ENCODE peak calls at places on chromosome 2, in eight cellular contexts. N is upper lobe of right lung; A is HCT116; K is CD8-positive, alpha-beta T cell; R is gastrocnemius medialis; U is thoracic aorta; D is adrenal gland; Q is naive thymus-derived CD4-positive, alpha-beta T cell. H is an unnamed sample. For H3K4me1 and H3K27me3, the result is how much of the 10 kb centered on the place peaks cover.

GRCh38 chr2:85151026-85151425 is 17.8 kb downstream of the TCF7L1 start:
- DNase-seq in Q (no peak), U (no peak), R (no peak), A (no peak), D (no peak), N (no peak), K (no peak), H (no peak)

GRCh38 chr2:157874997-157875719 is 972 bp downstream of the ACVR1 start:
- DNase-seq in A (no peak), U (no peak), D (peak), K (no peak), R (peak), N (peak), Q (no peak), H (peak)

GRCh38 chr2:158688722-158689121 is 106.4 kb upstream of the DAPL1 start:
- DNase-seq in Q (no peak), U (no peak), A (no peak), D (no peak), R (no peak), N (no peak), K (no peak), H (no peak)

GRCh38 chr2:225471492-225471891 is 72.0 kb downstream of the NYAP2 start:
- DNase-seq in K (no peak), A (no peak), N (no peak), U (no peak), R (no peak), D (no peak), Q (no peak), H (no peak)

GRCh38 chr2:27019459-27020336 is 13.1 kb upstream of the TMEM214 start:
- DNase-seq in A (no peak), D (no peak), K (no peak), U (no peak), Q (no peak), R (no peak), N (no peak), H (no peak)

GRCh38 chr2:168526641-168527040 is 70.6 kb downstream of the CERS6 start:
- DNase-seq in Q (no peak), U (no peak), A (no peak), K (no peak), R (peak), D (peak), N (no peak), H (no peak)

GRCh38 chr2:236656166-236656565 is 86.5 kb downstream of the ACKR3 start:
- DNase-seq in N (no peak), U (no peak), D (no peak), K (no peak), Q (no peak), R (no peak), A (no peak), H (no peak)

GRCh38 chr2:190318931-190319556 is 582 bp downstream of the HIBCH start:
- DNase-seq in U (no peak), N (no peak), Q (no peak), R (no peak), D (peak), K (peak), A (no peak), H (no peak)

GRCh38 chr2:208783184-208783583 is 376.6 kb downstream of the PTH2R start:
- DNase-seq in U (no peak), Q (no peak), R (no peak), N (no peak), A (peak), D (no peak), K (no peak), H (no peak)

GRCh38 chr2:53874401-53874950 is 14.7 kb upstream of the GPR75 start:
- DNase-seq in K (no peak), A (no peak), N (no peak), R (peak), Q (no peak), D (no peak), U (no peak), H (no peak)

GRCh38 chr2:82259551-82259950 is 1955.0 kb upstream of the LRRTM1 start:
- DNase-seq in N (no peak), Q (no peak), K (no peak), D (no peak), A (no peak), U (no peak), R (no peak), H (no peak)

GRCh38 chr2:12884713-12885282 is 168.1 kb downstream of the TRIB2 start:
- DNase-seq in K (no peak), N (no peak), R (peak), U (peak), D (peak), A (peak), Q (no peak), H (no peak)

GRCh38 chr2:47056875-47057731 is 98.0 kb downstream of the STPG4 start:
- DNase-seq in N (no peak), Q (no peak), R (peak), U (no peak), D (no peak), A (no peak), K (no peak), H (peak)

GRCh38 chr2:136068828-136069227 is 49.1 kb downstream of the CXCR4 start:
- DNase-seq in U (no peak), R (no peak), A (no peak), Q (no peak), N (no peak), D (no peak), K (no peak), H (no peak)

GRCh38 chr2:190698895-190699294 is 50.0 kb downstream of the NAB1 start:
- DNase-seq in A (no peak), K (no peak), Q (no peak), U (no peak), R (no peak), D (no peak), N (no peak), H (no peak)

GRCh38 chr2:112722816-112723555 is 2.2 kb downstream of the NT5DC4 start:
- DNase-seq in R (no peak), Q (no peak), U (no peak), D (no peak), N (no peak), K (no peak), A (no peak), H (no peak)

GRCh38 chr2:84959494-84960156 is 11.3 kb upstream of the KCMF1 start:
- DNase-seq in R (no peak), Q (no peak), N (no peak), U (no peak), D (no peak), K (no peak), A (no peak), H (no peak)

GRCh38 chr2:1448009-1448408 is 34.7 kb downstream of the TPO start:
- DNase-seq in R (no peak), Q (no peak), K (no peak), U (no peak), N (no peak), D (no peak), A (no peak), H (no peak)

GRCh38 chr2:74425523-74425922 is 4.0 kb downstream of the WDR54 start:
- DNase-seq in A (no peak), N (peak), Q (no peak), D (no peak), U (no peak), R (no peak), K (no peak), H (no peak)

GRCh38 chr2:187228986-187229385 is 219.1 kb downstream of the CALCRL start:
- DNase-seq in A (no peak), N (no peak), U (no peak), Q (no peak), R (no peak), D (no peak), K (no peak), H (no peak)

GRCh38 chr2:122172812-122173211 is 417.4 kb downstream of the TSN start:
- DNase-seq in D (no peak), A (no peak), K (no peak), R (no peak), U (no peak), N (no peak), Q (no peak), H (no peak)

GRCh38 chr2:232240896-232241295 is 137.7 kb upstream of the ALPP start:
- DNase-seq in U (no peak), K (peak), N (no peak), A (no peak), D (peak), Q (no peak), R (no peak), H (no peak)

GRCh38 chr2:226733189-226733858 is 66.3 kb downstream of the IRS1 start:
- DNase-seq in D (no peak), A (no peak), N (no peak), U (no peak), K (no peak), R (no peak), Q (no peak), H (no peak)

GRCh38 chr2:64609229-64609994 is 44.3 kb downstream of the SERTAD2 start:
- DNase-seq in R (peak), A (no peak), U (no peak), D (peak), K (peak), Q (peak), N (peak), H (no peak)

GRCh38 chr2:690799-691198 is 13.6 kb upstream of the TMEM18 start:
- DNase-seq in D (no peak), U (no peak), N (no peak), Q (no peak), K (no peak), R (no peak), A (no peak), H (no peak)

GRCh38 chr2:62475172-62476011 is 30.6 kb downstream of the TMEM17 start:
- DNase-seq in D (no peak), N (no peak), K (no peak), Q (no peak), A (no peak), U (no peak), R (no peak), H (no peak)

GRCh38 chr2:24579053-24579803 is 88.2 kb downstream of the NCOA1 start:
- DNase-seq in Q (no peak), A (no peak), U (no peak), K (no peak), N (no peak), D (no peak), R (no peak), H (no peak)

GRCh38 chr2:64698668-64699444 is 45.1 kb upstream of the SERTAD2 start:
- DNase-seq in N (no peak), K (no peak), Q (no peak), U (no peak), R (no peak), A (peak), D (no peak), H (no peak)

GRCh38 chr2:10036095-10036879 is 7.1 kb upstream of the KLF11 start:
- DNase-seq in A (no peak), D (peak), K (no peak), R (peak), U (peak), N (peak), Q (no peak), H (no peak)

GRCh38 chr2:151410485-151410833 is 757 bp downstream of the RIF1 start:
- DNase-seq in N (no peak), A (no peak), K (peak), R (no peak), D (peak), U (no peak), Q (peak), H (peak)

GRCh38 chr2:188979730-188980123 is 5.6 kb downstream of the COL3A1 start:
- DNase-seq in N (no peak), K (no peak), A (no peak), R (no peak), D (no peak), U (no peak), Q (no peak), H (no peak)

GRCh38 chr2:188986839-188987238 is 12.7 kb downstream of the COL3A1 start:
- DNase-seq in D (no peak), K (no peak), R (no peak), N (no peak), U (no peak), Q (no peak), A (no peak), H (peak)

GRCh38 chr2:188984126-188984525 is 10.0 kb downstream of the COL3A1 start:
- DNase-seq in Q (no peak), D (no peak), A (no peak), N (no peak), K (no peak), U (no peak), R (no peak), H (no peak)

GRCh38 chr2:188984680-188985079 is 10.5 kb downstream of the COL3A1 start:
- DNase-seq in K (no peak), D (no peak), N (no peak), A (no peak), R (peak), Q (no peak), U (no peak), H (no peak)

GRCh38 chr2:188983427-188984101 is 9.4 kb downstream of the COL3A1 start:
- DNase-seq in K (no peak), Q (no peak), N (no peak), A (peak), D (no peak), R (no peak), U (no peak), H (no peak)
- H3K4me1 ChIP-seq in K (under half), Q (under half), N (under half), A (under half), D (under half), R (under half), U (under half), H (under half)

DNA sequence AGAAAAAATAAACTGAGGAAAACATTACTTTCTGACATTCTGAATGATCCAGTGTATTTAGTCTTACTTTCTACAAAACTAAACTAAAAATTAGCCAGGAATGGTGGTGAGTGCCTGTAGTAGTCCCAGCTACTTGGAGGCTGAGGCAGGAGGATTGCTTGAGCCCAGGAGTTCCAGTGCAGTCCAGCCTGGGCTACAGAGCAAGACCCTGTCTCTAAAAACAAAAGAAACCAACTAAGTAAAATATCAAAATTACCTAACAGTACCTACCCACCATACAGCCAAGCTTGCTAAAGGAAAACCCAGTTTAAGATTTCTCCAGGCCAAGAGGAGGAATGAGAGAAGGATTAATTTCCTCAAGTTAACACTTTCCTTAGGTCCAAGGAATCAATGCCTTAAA is 2.9 kb downstream of the HSPD1 start:
- DNase-seq in Q (no peak), K (no peak), R (no peak), U (no peak), A (no peak), N (no peak), D (no peak), H (no peak)
- H3K4me3 ChIP-seq in Q (no peak), K (no peak), R (no peak), U (no peak), A (no peak), N (no peak), D (no peak), H (peak)

DNA sequence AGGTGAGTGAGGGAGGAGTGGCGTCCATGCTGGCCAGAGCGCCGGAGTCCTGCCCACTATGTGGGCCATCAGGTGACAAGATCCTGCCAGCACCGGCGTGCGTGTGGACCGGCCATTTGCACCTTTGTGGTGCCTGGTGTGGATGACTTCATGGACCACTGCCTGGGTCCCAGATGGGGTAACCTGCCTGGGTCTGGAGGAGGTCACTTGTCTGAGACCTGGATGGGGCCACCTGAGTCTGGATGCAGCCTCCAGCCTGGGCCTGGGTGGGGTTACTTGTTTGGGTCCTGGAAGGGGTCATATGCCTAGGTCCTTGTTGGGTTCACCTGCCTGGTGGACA is 299.6 kb downstream of the NDUFA10 start:
- DNase-seq in R (no peak), N (peak), U (no peak), Q (no peak), D (no peak), A (no peak), K (no peak), H (peak)
- H3K27me3 ChIP-seq in R (under half), N (under half), U (under half), Q (under half), D (under half), A (under half), K (under half), H (under half)

DNA sequence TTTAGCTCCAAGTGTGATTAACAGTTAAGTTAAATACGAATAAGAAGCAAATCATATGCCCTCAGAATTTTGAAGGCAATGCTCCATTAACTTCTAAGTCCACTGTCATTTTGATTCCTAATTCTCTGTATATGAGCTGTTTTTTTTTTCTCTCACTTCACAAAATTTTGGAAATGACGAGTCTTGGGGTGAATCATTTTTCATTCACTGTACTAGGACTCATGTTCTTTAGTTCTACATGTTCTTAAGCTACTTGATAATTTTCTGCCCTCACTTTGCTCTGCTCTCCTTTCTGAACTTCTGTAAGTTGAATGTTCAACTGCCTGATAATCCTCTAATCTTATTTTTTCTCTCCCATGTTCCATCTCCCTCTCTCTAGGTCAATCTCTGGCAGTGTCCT is 141.0 kb downstream of the THADA start:
- DNase-seq in K (no peak), A (no peak), U (no peak), Q (no peak), D (no peak), N (no peak), R (no peak), H (no peak)
- H3K4me1 ChIP-seq in K (under half), A (half or more), U (under half), Q (under half), D (half or more), N (under half), R (half or more), H (under half)

DNA sequence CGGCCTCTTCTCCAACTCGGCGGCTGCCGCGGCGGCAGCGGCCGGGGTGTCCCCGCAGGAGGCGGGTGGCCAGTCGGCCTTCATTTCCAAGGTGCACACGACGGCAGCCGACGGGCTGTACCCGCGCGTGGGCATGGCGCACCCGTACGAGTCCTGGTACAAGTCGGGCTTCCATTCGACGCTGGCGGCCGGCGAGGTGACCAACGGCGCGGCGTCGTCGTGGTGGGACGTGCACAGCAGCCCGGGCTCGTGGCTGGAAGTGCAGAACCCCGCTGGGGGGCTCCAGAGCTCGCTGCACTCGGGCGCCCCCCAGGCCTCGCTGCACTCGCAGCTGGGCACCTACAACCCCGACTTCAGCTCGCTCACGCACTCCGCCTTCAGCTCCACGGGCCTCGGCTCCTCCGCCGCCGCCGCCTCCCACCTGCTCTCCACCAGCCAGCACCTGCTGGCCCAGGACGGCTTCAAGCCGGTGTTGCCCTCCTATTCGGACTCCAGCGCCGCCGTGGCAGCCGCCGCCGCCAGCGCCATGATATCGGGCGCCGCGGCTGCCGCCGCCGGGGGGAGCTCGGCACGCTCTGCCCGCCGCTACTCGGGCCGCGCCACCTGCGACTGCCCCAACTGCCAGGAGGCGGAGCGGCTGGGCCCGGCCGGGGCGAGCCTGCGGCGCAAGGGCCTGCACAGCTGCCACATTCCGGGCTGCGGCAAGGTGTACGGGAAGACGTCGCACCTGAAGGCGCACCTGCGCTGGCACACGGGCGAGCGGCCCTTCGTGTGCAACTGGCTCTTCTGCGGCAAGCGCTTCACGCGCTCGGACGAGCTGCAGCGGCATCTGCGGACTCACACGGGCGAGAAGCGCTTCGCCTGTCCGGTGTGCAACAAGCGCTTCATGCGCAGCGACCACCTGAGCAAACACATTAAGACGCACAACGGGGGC is 1.9 kb downstream of the SP9 start:
- DNase-seq in K (no peak), Q (no peak), U (no peak), R (no peak), N (peak), A (peak), D (no peak), H (peak)
- H3K4me3 ChIP-seq in K (no peak), Q (peak), U (peak), R (peak), N (peak), A (peak), D (peak), H (no peak)

DNA sequence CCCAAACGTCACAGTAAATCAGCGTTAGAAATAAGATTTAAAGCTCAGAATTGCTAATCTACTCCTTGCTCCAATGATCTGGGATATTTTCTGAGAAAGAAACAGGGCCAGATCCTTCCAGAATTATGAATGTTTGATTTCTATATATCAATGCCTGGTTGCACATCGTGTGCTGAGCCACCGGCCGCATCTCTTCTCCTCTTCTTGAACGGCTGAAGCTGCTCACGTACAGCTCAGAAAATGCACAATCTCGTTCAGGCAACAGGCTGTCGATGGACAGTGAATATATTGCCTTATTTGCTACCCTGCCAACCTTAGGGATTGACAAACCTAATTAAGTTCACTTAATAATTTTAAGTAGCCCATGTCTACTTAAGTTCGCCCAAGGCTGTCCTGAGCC is 169.5 kb downstream of the CLIP4 start:
- DNase-seq in D (no peak), K (no peak), Q (no peak), U (no peak), R (no peak), A (no peak), N (no peak), H (no peak)
- H3K27me3 ChIP-seq in D (under half), K (under half), Q (under half), U (under half), R (under half), A (under half), N (under half), H (under half)

GRCh38 chr2:11499081-11499743 is 33.3 kb upstream of the E2F6 start:
- DNase-seq in A (no peak), N (no peak), D (no peak), K (no peak), R (no peak), U (no peak), Q (no peak), H (no peak)
- H3K4me1 ChIP-seq in A (under half), N (under half), D (under half), K (under half), R (under half), U (under half), Q (under half), H (under half)

H was measured in BE2C.